ENCODE peak calls at places on chromosomes 3 and 15, in nine cellular contexts. S is heart left ventricle; J is CD8-positive, alpha-beta memory T cell; R is astrocyte; L is IMR-90; X is heart right ventricle; V is stomach; Y is mesenchymal stem cell; M is HCT116. A is an unnamed sample. For H3K9me3 and H3K27me3, the result is how much of the 10 kb centered on the place peaks cover.

GRCh38 chr15:62985768-62986167 is 56.8 kb upstream of the TPM1 start:
- DNase-seq in S (no peak), J (no peak), R (peak), L (peak), X (no peak), V (no peak), Y (peak), M (no peak), A (no peak)

GRCh38 chr3:110791971-110792370 is 279.6 kb upstream of the NECTIN3 start:
- DNase-seq in S (no peak), J (no peak), R (no peak), L (no peak), X (no peak), V (no peak), Y (no peak), M (no peak), A (no peak)

GRCh38 chr3:71805199-71805598 is 20.3 kb upstream of the PROK2 start:
- DNase-seq in S (no peak), J (no peak), R (no peak), L (no peak), X (no peak), V (no peak), Y (no peak), M (no peak), A (no peak)

GRCh38 chr3:115885621-115886020 is 262.3 kb downstream of the GAP43 start:
- DNase-seq in S (no peak), J (no peak), R (peak), L (peak), X (no peak), V (no peak), Y (peak), M (no peak), A (no peak)

GRCh38 chr3:128329491-128330300 is 137.0 kb downstream of the DNAJB8 start:
- DNase-seq in S (no peak), J (no peak), R (no peak), L (no peak), X (no peak), V (no peak), Y (no peak), M (no peak), A (no peak)

GRCh38 chr15:34754171-34754580 is 622 bp downstream of the GJD2 start:
- DNase-seq in S (no peak), J (no peak), R (no peak), L (no peak), X (no peak), V (no peak), Y (no peak), M (no peak), A (no peak)

GRCh38 chr3:53721187-53721946 is 124.9 kb downstream of the CHDH start:
- DNase-seq in S (no peak), J (no peak), R (peak), L (peak), X (no peak), V (no peak), Y (no peak), M (no peak), A (peak)

GRCh38 chr3:71162221-71162620 is 421.3 kb downstream of the FOXP1 start:
- DNase-seq in S (no peak), J (no peak), R (no peak), L (no peak), X (no peak), V (no peak), Y (no peak), M (no peak), A (no peak)

GRCh38 chr15:68354268-68354667 is 76.7 kb downstream of the FEM1B start:
- DNase-seq in S (no peak), J (no peak), R (peak), L (no peak), X (no peak), V (no peak), Y (no peak), M (no peak), A (no peak)

GRCh38 chr3:110493752-110494151 is 577.9 kb upstream of the NECTIN3 start:
- DNase-seq in S (no peak), J (no peak), R (no peak), L (no peak), X (no peak), V (no peak), Y (peak), M (no peak), A (no peak)

GRCh38 chr3:171026584-171027293 is at the start of gene SLC2A2:
- DNase-seq in S (no peak), J (no peak), R (no peak), L (no peak), X (no peak), V (no peak), Y (no peak), M (no peak), A (no peak)

GRCh38 chr3:27914199-27914598 is 192.1 kb upstream of the EOMES start:
- DNase-seq in S (no peak), J (no peak), R (no peak), L (no peak), X (no peak), V (no peak), Y (no peak), M (no peak), A (no peak)

GRCh38 chr3:151371531-151371930 is 13.0 kb downstream of the P2RY12 start:
- DNase-seq in S (no peak), J (no peak), R (no peak), L (peak), X (no peak), V (no peak), Y (no peak), M (no peak), A (no peak)

GRCh38 chr15:91186892-91187644 is 87.0 kb downstream of the SV2B start:
- DNase-seq in S (no peak), J (no peak), R (peak), L (peak), X (no peak), V (no peak), Y (no peak), M (no peak), A (no peak)

GRCh38 chr3:27613846-27614500 is 108.2 kb downstream of the EOMES start:
- DNase-seq in S (no peak), J (no peak), R (peak), L (peak), X (no peak), V (no peak), Y (no peak), M (no peak), A (no peak)

GRCh38 chr15:92231461-92231860 is 162.2 kb upstream of the ST8SIA2 start:
- DNase-seq in S (no peak), J (no peak), R (no peak), L (no peak), X (no peak), V (no peak), Y (no peak), M (no peak), A (no peak)

GRCh38 chr3:101124125-101124524 is 130.9 kb upstream of the ABI3BP start:
- DNase-seq in S (no peak), J (no peak), R (no peak), L (peak), X (no peak), V (no peak), Y (no peak), M (no peak), A (no peak)

GRCh38 chr3:66303556-66303955 is 82.8 kb downstream of the SLC25A26 start:
- DNase-seq in S (no peak), J (peak), R (no peak), L (no peak), X (no peak), V (no peak), Y (no peak), M (no peak), A (no peak)

GRCh38 chr15:68677996-68678395 is 99.2 kb downstream of the CORO2B start:
- DNase-seq in S (no peak), J (no peak), R (no peak), L (no peak), X (no peak), V (no peak), Y (no peak), M (no peak), A (no peak)

GRCh38 chr3:4750306-4751056 is 228.8 kb upstream of the BHLHE40 start:
- DNase-seq in S (peak), J (no peak), R (peak), L (peak), X (no peak), V (no peak), Y (no peak), M (no peak), A (no peak)

GRCh38 chr15:28919201-28919627 is 33.4 kb downstream of the APBA2 start:
- DNase-seq in S (no peak), J (peak), R (no peak), L (no peak), X (no peak), V (no peak), Y (no peak), M (no peak), A (no peak)

GRCh38 chr15:38362355-38362754 is 91.6 kb upstream of the FAM98B start:
- DNase-seq in S (no peak), J (no peak), R (no peak), L (no peak), X (no peak), V (no peak), Y (no peak), M (no peak), A (no peak)

GRCh38 chr3:6989608-6990291 is 128.8 kb downstream of the GRM7 start:
- DNase-seq in S (no peak), J (no peak), R (no peak), L (no peak), X (no peak), V (no peak), Y (no peak), M (no peak), A (no peak)

GRCh38 chr3:52017467-52018065 is 21.9 kb upstream of the RPL29 start:
- DNase-seq in S (no peak), J (no peak), R (no peak), L (no peak), X (no peak), V (no peak), Y (no peak), M (no peak), A (no peak)

GRCh38 chr3:27714692-27715453 is 7.2 kb downstream of the EOMES start:
- DNase-seq in S (no peak), J (no peak), R (no peak), L (no peak), X (no peak), V (peak), Y (peak), M (no peak), A (no peak)

GRCh38 chr15:46232471-46232870 is 597.6 kb downstream of the SQOR start:
- DNase-seq in S (no peak), J (no peak), R (no peak), L (no peak), X (no peak), V (no peak), Y (no peak), M (no peak), A (no peak)

GRCh38 chr3:124934577-124934976 is at the start of gene MUC13:
- DNase-seq in S (no peak), J (no peak), R (no peak), L (no peak), X (no peak), V (no peak), Y (no peak), M (no peak), A (no peak)

GRCh38 chr3:80063535-80063934 is 295.7 kb upstream of the ROBO1 start:
- DNase-seq in S (no peak), J (no peak), R (no peak), L (no peak), X (no peak), V (no peak), Y (no peak), M (no peak), A (no peak)

GRCh38 chr3:18295171-18295920 is 129.8 kb downstream of the SATB1 start:
- DNase-seq in S (peak), J (no peak), R (peak), L (peak), X (peak), V (peak), Y (no peak), M (peak), A (peak)

GRCh38 chr15:70525551-70525950 is 237.8 kb downstream of the UACA start:
- DNase-seq in S (no peak), J (no peak), R (no peak), L (no peak), X (no peak), V (no peak), Y (no peak), M (no peak), A (no peak)

GRCh38 chr3:160226026-160226739 is 961 bp downstream of the C3orf80 start:
- DNase-seq in S (no peak), J (no peak), R (no peak), L (no peak), X (peak), V (no peak), Y (peak), M (no peak), A (peak)

GRCh38 chr3:196523841-196524240 is 8.7 kb upstream of the SMCO1 start:
- DNase-seq in S (no peak), J (no peak), R (no peak), L (no peak), X (no peak), V (no peak), Y (no peak), M (no peak), A (no peak)

GRCh38 chr3:196517142-196517808 is 2.1 kb upstream of the SMCO1 start:
- DNase-seq in S (no peak), J (no peak), R (no peak), L (no peak), X (no peak), V (no peak), Y (no peak), M (no peak), A (no peak)

GRCh38 chr3:196517919-196518318 is 2.8 kb upstream of the SMCO1 start:
- DNase-seq in S (no peak), J (no peak), R (no peak), L (no peak), X (no peak), V (peak), Y (no peak), M (no peak), A (no peak)

GRCh38 chr3:196518999-196519737 is 4.0 kb upstream of the SMCO1 start:
- DNase-seq in S (peak), J (peak), R (peak), L (peak), X (peak), V (peak), Y (peak), M (peak), A (peak)

DNA sequence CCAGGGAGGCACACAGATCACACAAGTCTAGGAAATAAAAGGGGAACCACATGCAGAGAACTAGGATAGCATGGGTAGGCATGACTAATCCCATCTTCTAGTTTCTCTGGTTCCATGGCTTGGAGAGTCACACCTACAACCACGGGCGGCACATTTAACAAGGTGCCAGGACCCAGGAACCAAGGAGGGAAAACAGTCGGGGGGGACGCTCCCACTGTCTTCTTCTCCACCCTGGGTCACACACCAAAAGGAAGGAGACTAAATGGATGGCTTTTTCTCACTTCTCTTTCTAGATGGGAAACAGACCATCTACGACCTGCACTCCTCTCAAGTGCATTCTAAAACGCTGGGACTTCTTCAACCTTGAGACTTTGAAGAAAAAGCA is 4.6 kb upstream of the SMCO1 start:
- DNase-seq in S (no peak), J (peak), R (no peak), L (no peak), X (no peak), V (no peak), Y (peak), M (no peak), A (no peak)
- H3K9me3 ChIP-seq in S (under half), J (under half), R (under half), L (under half), X (under half), V (under half), Y (under half), M (under half), A (under half)

GRCh38 chr3:156519758-156520162 is 35.2 kb downstream of the SSR3 start:
- DNase-seq in S (no peak), J (no peak), R (no peak), L (no peak), X (no peak), V (no peak), Y (no peak), M (no peak), A (no peak)
- H3K27me3 ChIP-seq in S (under half), J (under half), R (under half), L (under half), X (under half), V (under half), Y (under half), M (under half), A (under half)

GRCh38 chr15:40347559-40348470 is 3.0 kb upstream of the PHGR1 start:
- DNase-seq in S (no peak), J (no peak), R (no peak), L (no peak), X (no peak), V (peak), Y (no peak), M (no peak), A (no peak)
- H3K4me3 ChIP-seq in S (no peak), J (no peak), R (no peak), L (no peak), X (no peak), V (no peak), Y (no peak), M (no peak), A (no peak)

GRCh38 chr15:26280281-26280680 is 417.2 kb upstream of the ATP10A start:
- DNase-seq in S (no peak), J (no peak), R (no peak), L (no peak), X (no peak), V (no peak), Y (no peak), M (no peak), A (no peak)
- H3K9me3 ChIP-seq in S (under half), J (under half), R (under half), L (under half), X (under half), V (under half), Y (under half), M (under half), A (under half)

DNA sequence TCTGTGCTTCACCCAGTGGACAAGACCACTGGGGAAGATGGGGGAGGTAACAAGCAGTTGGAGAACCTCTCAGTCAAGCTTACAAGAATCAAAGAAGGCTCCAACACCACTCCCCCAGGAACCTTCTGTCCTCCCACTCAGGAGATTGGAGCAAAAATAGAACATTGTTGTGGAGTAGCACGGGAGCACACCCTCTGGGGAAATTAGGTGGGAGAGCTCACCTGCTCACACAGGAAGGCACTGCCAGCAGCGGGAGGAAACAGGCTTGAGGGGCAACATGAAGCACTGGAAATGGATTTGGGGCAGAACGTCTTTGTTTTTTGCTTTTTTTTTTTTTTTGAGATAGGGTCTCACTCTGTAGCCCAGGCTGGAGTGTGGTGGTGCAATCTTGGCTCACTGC is 12.9 kb downstream of the HCN4 start:
- DNase-seq in S (no peak), J (no peak), R (no peak), L (no peak), X (no peak), V (no peak), Y (no peak), M (no peak), A (no peak)
- H3K27me3 ChIP-seq in S (under half), J (under half), R (under half), L (half or more), X (under half), V (half or more), Y (half or more), M (under half), A (under half)

GRCh38 chr3:34382859-34383258 is 584.4 kb downstream of the PDCD6IP start:
- DNase-seq in S (no peak), J (no peak), R (no peak), L (no peak), X (no peak), V (no peak), Y (no peak), M (no peak), A (no peak)
- H3K4me3 ChIP-seq in S (no peak), J (no peak), R (no peak), L (no peak), X (no peak), V (no peak), Y (no peak), M (no peak), A (no peak)

DNA sequence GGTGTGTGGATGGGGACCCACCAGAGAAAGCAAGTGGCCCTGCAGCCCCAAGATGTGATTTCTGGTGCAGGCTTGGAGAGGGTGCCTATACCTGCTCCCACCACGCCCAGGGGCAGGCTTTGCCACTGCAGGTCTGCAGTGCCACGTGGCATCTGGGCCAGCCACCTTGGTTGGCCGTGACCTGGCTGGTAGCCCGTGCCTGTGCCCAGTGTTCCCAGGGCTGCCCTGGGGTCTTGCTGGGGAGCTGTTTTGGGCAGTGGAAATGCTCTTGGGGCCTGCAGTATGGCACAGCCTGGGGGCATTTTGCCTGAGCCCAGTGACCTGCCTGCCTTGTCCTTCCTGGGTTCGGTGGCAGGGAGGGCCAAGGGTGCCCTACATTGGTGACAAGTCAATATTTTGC is 203.4 kb downstream of the UBE3A start:
- DNase-seq in S (no peak), J (no peak), R (no peak), L (no peak), X (no peak), V (no peak), Y (no peak), M (no peak), A (no peak)
- H3K9me3 ChIP-seq in S (under half), J (under half), R (under half), L (half or more), X (under half), V (half or more), Y (under half), M (under half), A (under half)

GRCh38 chr15:89439764-89440163 is 56.6 kb downstream of the RHCG start:
- DNase-seq in S (no peak), J (no peak), R (no peak), L (no peak), X (no peak), V (no peak), Y (no peak), M (no peak), A (no peak)

GRCh38 chr15:89441295-89441762 is 55.1 kb downstream of the RHCG start:
- DNase-seq in S (no peak), J (no peak), R (no peak), L (no peak), X (no peak), V (no peak), Y (no peak), M (no peak), A (no peak)

GRCh38 chr15:89433686-89434085 is 62.7 kb downstream of the RHCG start:
- DNase-seq in S (no peak), J (no peak), R (no peak), L (no peak), X (no peak), V (no peak), Y (no peak), M (no peak), A (no peak)

GRCh38 chr15:89435346-89435745 is 61.0 kb downstream of the RHCG start:
- DNase-seq in S (no peak), J (no peak), R (no peak), L (no peak), X (no peak), V (no peak), Y (no peak), M (no peak), A (no peak)

DNA sequence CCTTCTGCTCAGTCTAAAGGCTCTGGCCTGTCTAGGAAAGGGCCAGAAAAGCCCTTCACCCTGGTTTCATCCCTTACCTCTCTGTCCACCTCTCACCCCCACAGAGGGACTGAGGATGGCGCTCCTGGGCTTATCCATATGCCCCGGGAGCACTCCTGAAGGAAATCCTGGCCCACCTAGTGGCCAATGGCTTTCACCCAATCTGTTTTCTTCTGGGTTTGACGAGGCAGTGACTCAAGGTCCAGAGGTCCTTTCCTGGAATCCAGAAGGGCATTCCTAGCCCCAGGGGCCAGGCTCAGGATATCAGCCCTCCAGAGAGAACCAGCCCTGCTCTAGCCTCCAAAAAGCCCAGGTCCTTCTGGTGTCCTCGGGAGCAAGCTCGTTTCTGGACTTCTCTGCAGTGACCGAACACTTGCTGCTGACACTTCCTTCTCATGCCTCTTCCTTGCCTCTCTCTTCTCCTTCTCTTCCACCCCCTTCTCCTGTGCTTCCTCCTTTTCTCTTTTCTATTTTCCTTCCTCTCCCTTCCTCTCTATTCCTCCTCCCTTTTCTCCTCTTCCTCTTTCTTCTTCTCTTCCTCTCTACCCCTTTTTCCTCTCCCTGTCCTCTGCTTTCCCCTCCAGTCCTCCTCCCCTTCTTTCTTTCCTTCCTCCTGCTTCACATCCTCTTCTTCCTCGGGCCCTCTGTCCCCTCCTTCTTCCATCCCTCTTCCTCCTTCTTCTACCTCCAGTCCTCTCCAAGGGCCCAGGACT is 59.6 kb downstream of the RHCG start:
- DNase-seq in S (no peak), J (no peak), R (no peak), L (no peak), X (no peak), V (no peak), Y (no peak), M (no peak), A (peak)
- H3K27me3 ChIP-seq in S (under half), J (under half), R (under half), L (half or more), X (under half), V (half or more), Y (half or more), M (under half), A (under half)

GRCh38 chr3:105987809-105988208 is 119.0 kb upstream of the CBLB start:
- DNase-seq in S (no peak), J (no peak), R (no peak), L (no peak), X (no peak), V (no peak), Y (no peak), M (no peak), A (no peak)
- H3K4me3 ChIP-seq in S (no peak), J (no peak), R (no peak), L (no peak), X (no peak), V (no peak), Y (no peak), M (no peak), A (no peak)

A was measured in MG63.